ENCODE peak calls at places on chromosomes 3 and 15, in seven cellular contexts. O is cardiac muscle cell, X is MCF 10A, D is BJ, K is lower leg skin, R is AG10803, M is HL-60. Q is an unnamed sample.

GRCh38 chr3:23781871-23782270 is 23.9 kb upstream of the UBE2E1 start:
- DNase-seq in O (no peak), X (no peak), D (no peak), K (no peak), R (no peak), M (no peak), Q (no peak)

GRCh38 chr3:29972594-29972993 is 633.8 kb upstream of the TGFBR2 start:
- DNase-seq in O (no peak), X (no peak), D (peak; percentile 66), K (no peak), R (peak; percentile 95), M (no peak), Q (no peak)

GRCh38 chr3:120982608-120983320 is 74.8 kb downstream of the STXBP5L start:
- DNase-seq in O (no peak), X (no peak), D (no peak), K (no peak), R (no peak), M (no peak), Q (no peak)

GRCh38 chr15:66480267-66480666 is 17.3 kb downstream of the SNAPC5 start:
- DNase-seq in O (no peak), X (no peak), D (no peak), K (peak; percentile 56), R (no peak), M (no peak), Q (no peak)

GRCh38 chr3:196499061-196499460 is 4.5 kb downstream of the RNF168 start:
- DNase-seq in O (no peak), X (peak; percentile 71), D (no peak), K (peak; percentile 26), R (peak; percentile 69), M (no peak), Q (no peak)

GRCh38 chr3:12662593-12663310 is 1.2 kb downstream of the RAF1 start:
- DNase-seq in O (peak; percentile 66), X (peak; percentile 69), D (no peak), K (peak; percentile 86), R (peak; percentile 29), M (peak; percentile 59), Q (no peak)

GRCh38 chr3:168121175-168121853 is 25.6 kb upstream of the GOLIM4 start:
- DNase-seq in O (no peak), X (peak; percentile 10), D (no peak), K (no peak), R (peak; percentile 37), M (no peak), Q (no peak)

GRCh38 chr3:156725706-156726105 is 51.3 kb downstream of the TIPARP start:
- DNase-seq in O (no peak), X (peak; percentile 14), D (no peak), K (no peak), R (no peak), M (no peak), Q (no peak)

GRCh38 chr3:61522629-61523028 is 38.7 kb upstream of the PTPRG start:
- DNase-seq in O (peak; percentile 26), X (no peak), D (no peak), K (no peak), R (no peak), M (no peak), Q (no peak)

GRCh38 chr3:142489572-142490323 is 41.9 kb upstream of the XRN1 start:
- DNase-seq in O (no peak), X (peak; percentile 19), D (no peak), K (no peak), R (no peak), M (no peak), Q (no peak)

GRCh38 chr3:119322021-119322522 is 27.9 kb downstream of the ARHGAP31 start:
- DNase-seq in O (no peak), X (peak; percentile 42), D (no peak), K (no peak), R (no peak), M (no peak), Q (no peak)

GRCh38 chr15:92884813-92885461 is 15.2 kb upstream of the CHD2 start:
- DNase-seq in O (no peak), X (peak; percentile 33), D (no peak), K (no peak), R (no peak), M (no peak), Q (no peak)

GRCh38 chr3:124741027-124741426 is 10.8 kb downstream of the UMPS start:
- DNase-seq in O (no peak), X (peak; percentile 83), D (no peak), K (no peak), R (peak; percentile 46), M (no peak), Q (no peak)

GRCh38 chr3:94433811-94434210 is 370.9 kb downstream of the NSUN3 start:
- DNase-seq in O (no peak), X (no peak), D (no peak), K (no peak), R (no peak), M (no peak), Q (no peak)

GRCh38 chr3:47410801-47411646 is 30.2 kb downstream of the PTPN23 start:
- DNase-seq in O (no peak), X (no peak), D (no peak), K (no peak), R (no peak), M (no peak), Q (no peak)

GRCh38 chr3:106765342-106765741 is 611.9 kb upstream of the CCDC54 start:
- DNase-seq in O (no peak), X (peak; percentile 99), D (no peak), K (no peak), R (peak; percentile 65), M (no peak), Q (no peak)

GRCh38 chr3:187223799-187224198 is 26.5 kb downstream of the RTP1 start:
- DNase-seq in O (no peak), X (peak; percentile 58), D (no peak), K (no peak), R (no peak), M (no peak), Q (no peak)

GRCh38 chr3:42498791-42499477 is 3.5 kb upstream of the VIPR1 start:
- DNase-seq in O (no peak), X (no peak), D (no peak), K (peak; percentile 77), R (no peak), M (no peak), Q (peak; percentile 36)

GRCh38 chr3:135271562-135272290 is 476.7 kb downstream of the EPHB1 start:
- DNase-seq in O (no peak), X (no peak), D (no peak), K (no peak), R (no peak), M (no peak), Q (no peak)

GRCh38 chr15:80169768-80170357 is 17.1 kb downstream of the FAH start:
- DNase-seq in O (no peak), X (no peak), D (no peak), K (no peak), R (no peak), M (no peak), Q (no peak)

GRCh38 chr3:124770341-124771082 is 40.3 kb downstream of the UMPS start:
- DNase-seq in O (peak; percentile 91), X (no peak), D (no peak), K (no peak), R (no peak), M (no peak), Q (no peak)

DNA sequence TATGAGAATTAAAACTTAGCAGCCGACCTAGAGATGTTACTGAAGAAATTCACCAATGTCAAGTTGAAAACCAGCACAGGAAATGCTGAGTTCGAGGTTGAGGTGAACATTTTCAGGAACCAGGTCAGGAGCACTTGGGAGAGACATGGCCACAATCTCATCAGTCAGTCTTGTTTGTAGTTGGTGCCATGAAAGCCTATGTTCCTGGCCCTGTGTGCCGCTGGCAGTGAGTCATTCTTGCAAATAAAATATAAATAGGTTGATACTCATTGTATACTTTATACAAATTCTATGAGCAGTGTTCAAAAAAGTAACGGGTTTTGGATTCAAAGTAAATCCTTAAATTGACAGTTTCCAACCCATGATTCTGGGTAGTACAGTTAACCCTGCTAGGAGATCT is 1.5 kb upstream of the FSIP1 start:
- DNase-seq in O (no peak), X (peak; percentile 37), D (no peak), K (no peak), R (no peak), M (no peak), Q (no peak)
- TF ChIP-seq CTCF in O (no peak), X (no peak), D (no peak), K (no peak), R (no peak), M (no peak), Q (no peak)

GRCh38 chr15:96888764-96889163 is 558.3 kb downstream of the NR2F2 start:
- DNase-seq in O (no peak), X (no peak), D (no peak), K (no peak), R (no peak), M (no peak), Q (no peak)
- TF ChIP-seq CTCF in O (no peak), X (no peak), D (no peak), K (no peak), R (no peak), M (no peak), Q (no peak)

GRCh38 chr3:86991482-86991815 is 500 bp upstream of the VGLL3 start:
- DNase-seq in O (no peak), X (no peak), D (no peak), K (no peak), R (no peak), M (no peak), Q (no peak)

GRCh38 chr3:86991840-86992430 is 986 bp upstream of the VGLL3 start:
- DNase-seq in O (no peak), X (no peak), D (no peak), K (no peak), R (no peak), M (no peak), Q (no peak)

GRCh38 chr3:86990171-86990733 is 697 bp downstream of the VGLL3 start:
- DNase-seq in O (no peak), X (peak; percentile 82), D (no peak), K (peak; percentile 84), R (no peak), M (no peak), Q (peak; percentile 73)

GRCh38 chr3:86989611-86990010 is 1.3 kb downstream of the VGLL3 start:
- DNase-seq in O (no peak), X (no peak), D (no peak), K (no peak), R (no peak), M (no peak), Q (no peak)

GRCh38 chr3:86990734-86991481 is at the start of gene VGLL3:
- DNase-seq in O (peak; percentile 72), X (peak; percentile 80), D (peak; percentile 43), K (peak; percentile 95), R (peak; percentile 92), M (no peak), Q (peak; percentile 76)
- TF ChIP-seq CTCF in O (peak; percentile 31), X (no peak), D (peak; percentile 58), K (no peak), R (peak; percentile 48), M (no peak), Q (peak; percentile 52)

DNA sequence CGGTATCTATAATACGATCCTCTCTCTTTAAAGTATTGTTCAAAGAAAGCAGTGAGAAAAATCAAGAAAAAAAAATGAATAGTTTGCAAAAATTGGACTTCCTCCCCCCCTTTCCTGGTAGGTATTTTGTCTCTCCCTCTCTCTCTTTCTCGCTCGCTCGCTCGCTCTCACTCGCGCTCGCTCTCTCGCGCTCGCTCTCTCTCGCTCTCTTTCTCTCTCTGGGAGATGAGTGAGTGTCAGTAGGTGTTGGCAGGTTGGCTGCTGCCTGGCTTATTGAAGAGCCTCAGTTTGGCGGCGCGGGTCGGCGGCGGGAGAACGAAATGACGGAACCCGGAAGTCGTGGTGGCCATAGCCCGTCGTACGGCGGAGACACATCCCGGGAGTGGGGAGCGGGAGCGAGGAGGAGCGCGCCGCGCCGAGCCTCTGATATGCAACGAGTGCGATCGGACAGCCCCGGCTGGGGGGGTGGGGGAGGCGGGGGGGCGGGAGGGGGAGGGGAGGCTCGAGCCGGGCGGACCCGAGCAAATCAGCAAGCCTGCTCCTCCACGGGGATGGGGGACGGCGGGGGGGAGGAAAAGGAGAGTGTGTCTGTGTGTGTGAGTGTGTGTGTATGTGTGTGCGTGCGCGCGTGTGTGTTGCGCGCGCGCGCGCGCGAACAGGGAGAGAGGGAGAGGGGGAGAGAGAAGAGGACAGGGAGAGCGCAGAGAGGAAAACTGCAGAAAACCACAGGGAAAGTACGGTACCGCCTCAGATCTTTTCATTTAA is at the start of gene MEIS2:
- DNase-seq in O (peak; percentile 98), X (peak; percentile 85), D (peak; percentile 64), K (peak; percentile 97), R (peak; percentile 98), M (peak; percentile 73), Q (peak; percentile 95)
- TF ChIP-seq CTCF in O (no peak), X (no peak), D (no peak), K (no peak), R (no peak), M (no peak), Q (no peak)

Q was measured in type B pancreatic cell.